ENCODE peak calls at places on chromosomes 5 and 9, in four cellular contexts. P is body of pancreas, Q is tibial nerve, L is adrenal gland. X is an unnamed sample. For H3K4me1, the result is how much of the 10 kb centered on the place peaks cover.

GRCh38 chr9:127548352-127548878 is 63.7 kb upstream of the STXBP1 start:
- DNase-seq in P (no peak), Q (no peak), L (no peak), X (no peak)

GRCh38 chr9:132094314-132094791 is 14.7 kb upstream of the MED27 start:
- DNase-seq in P (no peak), Q (no peak), L (no peak), X (no peak)

GRCh38 chr5:133063965-133064364 is 12.2 kb downstream of the HSPA4 start:
- DNase-seq in P (no peak), Q (no peak), L (no peak), X (no peak)

GRCh38 chr5:38467353-38468040 is 88.9 kb downstream of the LIFR start:
- DNase-seq in P (no peak), Q (no peak), L (no peak), X (no peak)

GRCh38 chr9:96075757-96076156 is 200.3 kb downstream of the ERCC6L2 start:
- DNase-seq in P (no peak), Q (no peak), L (no peak), X (no peak)

GRCh38 chr5:36156124-36156601 is 4.3 kb downstream of the SKP2 start:
- DNase-seq in P (no peak), Q (no peak), L (no peak), X (no peak)

GRCh38 chr5:73170522-73170921 is 2.5 kb upstream of the TMEM174 start:
- DNase-seq in P (no peak), Q (no peak), L (peak), X (no peak)

GRCh38 chr9:117936185-117936758 is 232.1 kb downstream of the TLR4 start:
- DNase-seq in P (no peak), Q (no peak), L (no peak), X (no peak)

GRCh38 chr5:135393691-135394090 is 5.3 kb downstream of the MACROH2A1 start:
- DNase-seq in P (no peak), Q (no peak), L (no peak), X (no peak)

GRCh38 chr9:37953775-37954437 is 50.0 kb upstream of the SLC25A51 start:
- DNase-seq in P (peak), Q (no peak), L (peak), X (no peak)

GRCh38 chr5:14041528-14042184 is 97.2 kb upstream of the DNAH5 start:
- DNase-seq in P (no peak), Q (no peak), L (no peak), X (no peak)

GRCh38 chr5:143331956-143332355 is 71.5 kb downstream of the NR3C1 start:
- DNase-seq in P (no peak), Q (no peak), L (no peak), X (no peak)

GRCh38 chr5:135065306-135066265 is 31.6 kb upstream of the PITX1 start:
- DNase-seq in P (peak), Q (no peak), L (no peak), X (no peak)

GRCh38 chr5:112366987-112367386 is 52.1 kb downstream of the EPB41L4A start:
- DNase-seq in P (no peak), Q (no peak), L (no peak), X (no peak)

GRCh38 chr9:127388037-127388855 is 8.7 kb upstream of the SLC2A8 start:
- DNase-seq in P (peak), Q (peak), L (peak), X (no peak)

GRCh38 chr5:1430121-1430795 is 15.0 kb downstream of the SLC6A3 start:
- DNase-seq in P (peak), Q (no peak), L (no peak), X (peak)

GRCh38 chr9:112186695-112187094 is 11.6 kb upstream of the SUSD1 start:
- DNase-seq in P (no peak), Q (no peak), L (no peak), X (no peak)

GRCh38 chr9:123267481-123268239 is 726 bp downstream of the STRBP start:
- DNase-seq in P (peak), Q (no peak), L (no peak), X (peak)

GRCh38 chr9:87573841-87574342 is 76.2 kb downstream of the DAPK1 start:
- DNase-seq in P (no peak), Q (no peak), L (no peak), X (no peak)

GRCh38 chr5:141513627-141514329 is 24.9 kb downstream of the PCDHGC5 start:
- DNase-seq in P (peak), Q (peak), L (peak), X (peak)

GRCh38 chr5:150647275-150648251 is 7.1 kb downstream of the SYNPO start:
- DNase-seq in P (peak), Q (peak), L (peak), X (peak)

GRCh38 chr9:37913480-37914153 is 9.7 kb upstream of the SLC25A51 start:
- DNase-seq in P (peak), Q (peak), L (peak), X (peak)

GRCh38 chr5:102961671-102962070 is 158.3 kb downstream of the GIN1 start:
- DNase-seq in P (no peak), Q (no peak), L (no peak), X (no peak)

GRCh38 chr9:114184071-114184470 is 28.7 kb downstream of the COL27A1 start:
- DNase-seq in P (no peak), Q (no peak), L (peak), X (no peak)

GRCh38 chr5:138258704-138259285 is 15.6 kb downstream of the GFRA3 start:
- DNase-seq in P (no peak), Q (no peak), L (no peak), X (no peak)
- H3K4me3 ChIP-seq in P (no peak), Q (no peak), L (no peak), X (no peak)

GRCh38 chr5:157528036-157528632 is 47.4 kb downstream of the ADAM19 start:
- DNase-seq in P (no peak), Q (no peak), L (no peak), X (no peak)

GRCh38 chr5:157529002-157529401 is 46.6 kb downstream of the ADAM19 start:
- DNase-seq in P (no peak), Q (no peak), L (no peak), X (no peak)

GRCh38 chr5:157533011-157533481 is 42.5 kb downstream of the ADAM19 start:
- DNase-seq in P (no peak), Q (no peak), L (peak), X (no peak)

GRCh38 chr5:157532022-157532421 is 43.6 kb downstream of the ADAM19 start:
- DNase-seq in P (no peak), Q (no peak), L (no peak), X (no peak)

GRCh38 chr5:157530226-157530972 is 45.2 kb downstream of the ADAM19 start:
- DNase-seq in P (no peak), Q (no peak), L (peak), X (no peak)
- H3K4me1 ChIP-seq in P (under half), Q (under half), L (under half), X (under half)

GRCh38 chr9:33254211-33254610 is 10.3 kb downstream of the BAG1 start:
- DNase-seq in P (no peak), Q (no peak), L (no peak), X (no peak)

GRCh38 chr9:33248606-33249005 is 8.6 kb downstream of the SPINK4 start:
- DNase-seq in P (no peak), Q (no peak), L (no peak), X (no peak)

GRCh38 chr9:33249983-33250382 is 10.0 kb downstream of the SPINK4 start:
- DNase-seq in P (no peak), Q (no peak), L (no peak), X (no peak)

GRCh38 chr9:33249087-33249657 is 9.2 kb downstream of the SPINK4 start:
- DNase-seq in P (no peak), Q (no peak), L (no peak), X (no peak)

DNA sequence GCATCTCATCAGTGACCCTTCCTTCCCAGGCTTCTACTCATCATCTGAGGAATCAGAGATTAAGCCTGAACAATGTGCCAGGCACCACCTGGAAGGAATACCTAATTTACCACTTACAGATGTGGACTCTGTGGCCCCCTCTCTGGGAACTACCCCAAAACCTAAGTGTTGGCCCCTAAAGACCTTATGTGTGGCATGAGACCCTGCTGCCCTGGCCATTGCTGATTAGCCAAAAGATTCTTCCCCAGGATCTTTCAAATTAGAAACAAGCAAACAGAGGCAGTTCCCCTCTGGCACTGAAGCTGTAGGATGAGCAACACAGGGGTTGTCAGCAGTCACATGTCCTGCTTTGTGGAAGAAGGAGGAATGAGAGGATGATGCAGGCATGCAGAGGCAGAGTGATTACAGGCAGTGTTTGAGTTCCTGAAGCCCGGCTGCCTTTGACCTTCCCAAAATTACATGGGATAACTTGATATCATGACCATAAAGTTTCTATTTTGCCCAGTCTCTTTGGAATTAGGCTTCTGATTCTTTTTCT is 10.6 kb downstream of the SPINK4 start:
- DNase-seq in P (no peak), Q (no peak), L (peak), X (no peak)
- TF ChIP-seq POLR2A in P (no peak), Q (no peak), L (no peak), X (no peak)

GRCh38 chr5:34718516-34718915 is 62.4 kb downstream of the RAI14 start:
- DNase-seq in P (no peak), Q (no peak), L (no peak), X (no peak)
- H3K4me3 ChIP-seq in P (no peak), Q (no peak), L (no peak), X (no peak)

DNA sequence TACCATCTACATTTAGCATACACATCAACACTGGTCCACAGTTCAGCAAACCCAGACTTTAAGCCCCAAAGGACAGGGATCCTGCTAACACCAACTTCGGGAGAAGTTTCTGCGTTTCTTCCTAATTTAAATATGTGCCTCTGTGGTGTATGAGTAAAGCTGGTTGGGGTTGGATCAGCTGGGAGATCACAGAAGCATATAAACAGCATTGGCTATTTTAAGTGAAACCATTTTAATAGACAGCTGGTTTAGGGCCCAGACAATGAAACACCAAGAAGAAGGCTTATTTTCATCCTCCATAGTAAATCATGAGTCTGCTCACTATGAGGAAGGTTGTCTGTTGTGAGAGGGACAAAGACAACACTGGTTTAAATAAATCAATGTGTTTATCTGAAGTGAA is 11.3 kb downstream of the EBF1 start:
- DNase-seq in P (no peak), Q (no peak), L (no peak), X (no peak)
- H3K4me1 ChIP-seq in P (under half), Q (under half), L (under half), X (under half)

GRCh38 chr5:50440651-50441478 is at the start of gene EMB:
- DNase-seq in P (peak), Q (no peak), L (peak), X (peak)
- TF ChIP-seq POLR2A in P (no peak), Q (no peak), L (no peak), X (no peak)

GRCh38 chr5:77645995-77646639 is 7.6 kb upstream of the OTP start:
- DNase-seq in P (no peak), Q (no peak), L (no peak), X (no peak)
- H3K4me3 ChIP-seq in P (no peak), Q (no peak), L (peak), X (peak)

GRCh38 chr9:121745396-121745695 is 93.9 kb downstream of the DAB2IP start:
- DNase-seq in P (no peak), Q (no peak), L (no peak), X (no peak)

GRCh38 chr9:121744687-121745395 is 93.4 kb downstream of the DAB2IP start:
- DNase-seq in P (no peak), Q (no peak), L (peak), X (no peak)

GRCh38 chr9:121743441-121744001 is 92.1 kb downstream of the DAB2IP start:
- DNase-seq in P (peak), Q (peak), L (peak), X (peak)

GRCh38 chr9:121742923-121743322 is 91.5 kb downstream of the DAB2IP start:
- DNase-seq in P (no peak), Q (no peak), L (no peak), X (no peak)

GRCh38 chr9:121744002-121744686 is 92.7 kb downstream of the DAB2IP start:
- DNase-seq in P (peak), Q (peak), L (peak), X (peak)
- H3K4me1 ChIP-seq in P (half or more), Q (under half), L (half or more), X (under half)